ENCODE peak calls at places on chromosomes 4 and X, in six cellular contexts. One of them, this sample, is unnamed.

GRCh38 chr4:176547005-176547404 is 227.2 kb downstream of the SPCS3 start:
- DNase-seq in suprapubic skin: no peak
- DNase-seq in astrocyte of the spinal cord: peak; percentile 83
- DNase-seq in stimulated activated CD8-positive, alpha-beta memory T cell treated with anti-CD3 and anti-CD28 coated beads, Interleukin-12 subunit alpha, Interleukin-12 subunit beta, amount 100 ng/mL, for 1 hour: no peak
- DNase-seq in endothelial cell: no peak
- DNase-seq in body of pancreas: no peak
- DNase-seq in this sample: no peak

GRCh38 chr4:35138449-35138848 is 1105.9 kb downstream of the ARAP2 start:
- DNase-seq in suprapubic skin: no peak
- DNase-seq in astrocyte of the spinal cord: no peak
- DNase-seq in body of pancreas: no peak
- DNase-seq in endothelial cell: no peak
- DNase-seq in stimulated activated CD8-positive, alpha-beta memory T cell treated with anti-CD3 and anti-CD28 coated beads, Interleukin-12 subunit alpha, Interleukin-12 subunit beta, amount 100 ng/mL, for 1 hour: no peak
- DNase-seq in this sample: no peak

GRCh38 chrX:133544105-133544504 is 128.8 kb upstream of the GPC4 start:
- DNase-seq in suprapubic skin: peak; percentile 57
- DNase-seq in endothelial cell: peak; percentile 4
- DNase-seq in stimulated activated CD8-positive, alpha-beta memory T cell treated with anti-CD3 and anti-CD28 coated beads, Interleukin-12 subunit alpha, Interleukin-12 subunit beta, amount 100 ng/mL, for 1 hour: no peak
- DNase-seq in body of pancreas: peak; percentile 38
- DNase-seq in astrocyte of the spinal cord: peak; percentile 63
- DNase-seq in this sample: no peak

GRCh38 chr4:63348735-63349673 is 1060.2 kb downstream of the TECRL start:
- DNase-seq in endothelial cell: no peak
- DNase-seq in stimulated activated CD8-positive, alpha-beta memory T cell treated with anti-CD3 and anti-CD28 coated beads, Interleukin-12 subunit alpha, Interleukin-12 subunit beta, amount 100 ng/mL, for 1 hour: no peak
- DNase-seq in body of pancreas: no peak
- DNase-seq in suprapubic skin: no peak
- DNase-seq in astrocyte of the spinal cord: no peak
- DNase-seq in this sample: no peak

GRCh38 chr4:169611991-169612868 is at the start of gene NEK1:
- DNase-seq in endothelial cell: peak; percentile 82
- DNase-seq in body of pancreas: peak; percentile 81
- DNase-seq in suprapubic skin: peak; percentile 93
- DNase-seq in astrocyte of the spinal cord: peak; percentile 92
- DNase-seq in stimulated activated CD8-positive, alpha-beta memory T cell treated with anti-CD3 and anti-CD28 coated beads, Interleukin-12 subunit alpha, Interleukin-12 subunit beta, amount 100 ng/mL, for 1 hour: peak; percentile 81
- DNase-seq in this sample: peak; percentile 66

GRCh38 chrX:123626962-123627361 is 105.9 kb downstream of the THOC2 start:
- DNase-seq in body of pancreas: no peak
- DNase-seq in stimulated activated CD8-positive, alpha-beta memory T cell treated with anti-CD3 and anti-CD28 coated beads, Interleukin-12 subunit alpha, Interleukin-12 subunit beta, amount 100 ng/mL, for 1 hour: no peak
- DNase-seq in astrocyte of the spinal cord: peak; percentile 55
- DNase-seq in endothelial cell: no peak
- DNase-seq in suprapubic skin: no peak
- DNase-seq in this sample: no peak

GRCh38 chr4:22179124-22179874 is 230.7 kb upstream of the KCNIP4 start:
- DNase-seq in suprapubic skin: no peak
- DNase-seq in body of pancreas: no peak
- DNase-seq in astrocyte of the spinal cord: peak; percentile 93
- DNase-seq in endothelial cell: no peak
- DNase-seq in stimulated activated CD8-positive, alpha-beta memory T cell treated with anti-CD3 and anti-CD28 coated beads, Interleukin-12 subunit alpha, Interleukin-12 subunit beta, amount 100 ng/mL, for 1 hour: no peak
- DNase-seq in this sample: no peak

GRCh38 chrX:68261060-68261672 is 172.1 kb downstream of the OPHN1 start:
- DNase-seq in suprapubic skin: no peak
- DNase-seq in body of pancreas: no peak
- DNase-seq in endothelial cell: no peak
- DNase-seq in astrocyte of the spinal cord: peak; percentile 39
- DNase-seq in stimulated activated CD8-positive, alpha-beta memory T cell treated with anti-CD3 and anti-CD28 coated beads, Interleukin-12 subunit alpha, Interleukin-12 subunit beta, amount 100 ng/mL, for 1 hour: no peak
- DNase-seq in this sample: no peak

GRCh38 chr4:79855081-79855480 is 217.9 kb downstream of the ANTXR2 start:
- DNase-seq in astrocyte of the spinal cord: peak; percentile 46
- DNase-seq in suprapubic skin: no peak
- DNase-seq in body of pancreas: no peak
- DNase-seq in stimulated activated CD8-positive, alpha-beta memory T cell treated with anti-CD3 and anti-CD28 coated beads, Interleukin-12 subunit alpha, Interleukin-12 subunit beta, amount 100 ng/mL, for 1 hour: no peak
- DNase-seq in endothelial cell: no peak
- DNase-seq in this sample: no peak

GRCh38 chrX:2502668-2503519 is 2.1 kb upstream of the DHRSX start:
- DNase-seq in endothelial cell: no peak
- DNase-seq in astrocyte of the spinal cord: no peak
- DNase-seq in stimulated activated CD8-positive, alpha-beta memory T cell treated with anti-CD3 and anti-CD28 coated beads, Interleukin-12 subunit alpha, Interleukin-12 subunit beta, amount 100 ng/mL, for 1 hour: no peak
- DNase-seq in suprapubic skin: no peak
- DNase-seq in body of pancreas: no peak
- DNase-seq in this sample: no peak

GRCh38 chrX:22634081-22634480 is 361.4 kb downstream of the CBLL2 start:
- DNase-seq in astrocyte of the spinal cord: peak; percentile 67
- DNase-seq in suprapubic skin: no peak
- DNase-seq in endothelial cell: no peak
- DNase-seq in stimulated activated CD8-positive, alpha-beta memory T cell treated with anti-CD3 and anti-CD28 coated beads, Interleukin-12 subunit alpha, Interleukin-12 subunit beta, amount 100 ng/mL, for 1 hour: no peak
- DNase-seq in body of pancreas: no peak
- DNase-seq in this sample: no peak

GRCh38 chrX:18422325-18422724 is 3.1 kb upstream of the CDKL5 start:
- DNase-seq in endothelial cell: no peak
- DNase-seq in body of pancreas: no peak
- DNase-seq in suprapubic skin: no peak
- DNase-seq in stimulated activated CD8-positive, alpha-beta memory T cell treated with anti-CD3 and anti-CD28 coated beads, Interleukin-12 subunit alpha, Interleukin-12 subunit beta, amount 100 ng/mL, for 1 hour: no peak
- DNase-seq in astrocyte of the spinal cord: peak; percentile 78
- DNase-seq in this sample: no peak

GRCh38 chrX:71923516-71923915 is 12.9 kb downstream of the NHSL2 start:
- DNase-seq in stimulated activated CD8-positive, alpha-beta memory T cell treated with anti-CD3 and anti-CD28 coated beads, Interleukin-12 subunit alpha, Interleukin-12 subunit beta, amount 100 ng/mL, for 1 hour: no peak
- DNase-seq in suprapubic skin: no peak
- DNase-seq in body of pancreas: no peak
- DNase-seq in endothelial cell: no peak
- DNase-seq in astrocyte of the spinal cord: no peak
- DNase-seq in this sample: no peak

GRCh38 chrX:17375631-17376380 is 806 bp downstream of the NHS start:
- DNase-seq in body of pancreas: no peak
- DNase-seq in endothelial cell: peak; percentile 18
- DNase-seq in astrocyte of the spinal cord: peak; percentile 9
- DNase-seq in stimulated activated CD8-positive, alpha-beta memory T cell treated with anti-CD3 and anti-CD28 coated beads, Interleukin-12 subunit alpha, Interleukin-12 subunit beta, amount 100 ng/mL, for 1 hour: no peak
- DNase-seq in suprapubic skin: no peak
- DNase-seq in this sample: no peak

GRCh38 chr4:97103252-97103651 is 1040.0 kb downstream of the STPG2 start:
- DNase-seq in suprapubic skin: no peak
- DNase-seq in endothelial cell: no peak
- DNase-seq in body of pancreas: no peak
- DNase-seq in stimulated activated CD8-positive, alpha-beta memory T cell treated with anti-CD3 and anti-CD28 coated beads, Interleukin-12 subunit alpha, Interleukin-12 subunit beta, amount 100 ng/mL, for 1 hour: no peak
- DNase-seq in astrocyte of the spinal cord: no peak
- DNase-seq in this sample: no peak

GRCh38 chr4:1402021-1402515 is 4.2 kb downstream of the NKX1-1 start:
- DNase-seq in endothelial cell: no peak
- DNase-seq in astrocyte of the spinal cord: no peak
- DNase-seq in body of pancreas: no peak
- DNase-seq in stimulated activated CD8-positive, alpha-beta memory T cell treated with anti-CD3 and anti-CD28 coated beads, Interleukin-12 subunit alpha, Interleukin-12 subunit beta, amount 100 ng/mL, for 1 hour: no peak
- DNase-seq in suprapubic skin: peak; percentile 54
- DNase-seq in this sample: no peak

GRCh38 chr4:140469806-140470733 is 28.0 kb downstream of the MGAT4D start:
- DNase-seq in suprapubic skin: no peak
- DNase-seq in astrocyte of the spinal cord: no peak
- DNase-seq in body of pancreas: peak; percentile 36
- DNase-seq in endothelial cell: peak; percentile 53
- DNase-seq in stimulated activated CD8-positive, alpha-beta memory T cell treated with anti-CD3 and anti-CD28 coated beads, Interleukin-12 subunit alpha, Interleukin-12 subunit beta, amount 100 ng/mL, for 1 hour: no peak
- DNase-seq in this sample: no peak

GRCh38 chrX:57313583-57314215 is 27.2 kb downstream of the FAAH2 start:
- DNase-seq in endothelial cell: no peak
- DNase-seq in suprapubic skin: no peak
- DNase-seq in body of pancreas: no peak
- DNase-seq in astrocyte of the spinal cord: no peak
- DNase-seq in stimulated activated CD8-positive, alpha-beta memory T cell treated with anti-CD3 and anti-CD28 coated beads, Interleukin-12 subunit alpha, Interleukin-12 subunit beta, amount 100 ng/mL, for 1 hour: no peak
- DNase-seq in this sample: no peak

GRCh38 chr4:185082549-185082948 is 60.5 kb upstream of the SLC25A4 start:
- DNase-seq in endothelial cell: no peak
- DNase-seq in suprapubic skin: no peak
- DNase-seq in stimulated activated CD8-positive, alpha-beta memory T cell treated with anti-CD3 and anti-CD28 coated beads, Interleukin-12 subunit alpha, Interleukin-12 subunit beta, amount 100 ng/mL, for 1 hour: no peak
- DNase-seq in body of pancreas: no peak
- DNase-seq in astrocyte of the spinal cord: no peak
- DNase-seq in this sample: no peak

GRCh38 chr4:151921371-151921770 is 160.6 kb upstream of the GATB start:
- DNase-seq in suprapubic skin: no peak
- DNase-seq in body of pancreas: no peak
- DNase-seq in astrocyte of the spinal cord: peak; percentile 27
- DNase-seq in stimulated activated CD8-positive, alpha-beta memory T cell treated with anti-CD3 and anti-CD28 coated beads, Interleukin-12 subunit alpha, Interleukin-12 subunit beta, amount 100 ng/mL, for 1 hour: no peak
- DNase-seq in endothelial cell: no peak
- DNase-seq in this sample: no peak

GRCh38 chr4:70734168-70734954 is 12.6 kb downstream of the RUFY3 start:
- DNase-seq in suprapubic skin: no peak
- DNase-seq in stimulated activated CD8-positive, alpha-beta memory T cell treated with anti-CD3 and anti-CD28 coated beads, Interleukin-12 subunit alpha, Interleukin-12 subunit beta, amount 100 ng/mL, for 1 hour: peak; percentile 5
- DNase-seq in endothelial cell: no peak
- DNase-seq in body of pancreas: peak; percentile 24
- DNase-seq in astrocyte of the spinal cord: peak; percentile 54
- DNase-seq in this sample: no peak

GRCh38 chrX:149312936-149313432 is 192.1 kb downstream of the IDS start:
- DNase-seq in stimulated activated CD8-positive, alpha-beta memory T cell treated with anti-CD3 and anti-CD28 coated beads, Interleukin-12 subunit alpha, Interleukin-12 subunit beta, amount 100 ng/mL, for 1 hour: no peak
- DNase-seq in astrocyte of the spinal cord: no peak
- DNase-seq in body of pancreas: no peak
- DNase-seq in endothelial cell: no peak
- DNase-seq in suprapubic skin: no peak
- DNase-seq in this sample: no peak

GRCh38 chrX:18390941-18391538 is 34.4 kb upstream of the CDKL5 start:
- DNase-seq in stimulated activated CD8-positive, alpha-beta memory T cell treated with anti-CD3 and anti-CD28 coated beads, Interleukin-12 subunit alpha, Interleukin-12 subunit beta, amount 100 ng/mL, for 1 hour: peak; percentile 56
- DNase-seq in endothelial cell: peak; percentile 50
- DNase-seq in body of pancreas: peak; percentile 68
- DNase-seq in suprapubic skin: peak; percentile 77
- DNase-seq in astrocyte of the spinal cord: peak; percentile 73
- DNase-seq in this sample: no peak

GRCh38 chrX:69158166-69159040 is 6.8 kb downstream of the PJA1 start:
- DNase-seq in astrocyte of the spinal cord: peak; percentile 64
- DNase-seq in suprapubic skin: no peak
- DNase-seq in endothelial cell: peak; percentile 24
- DNase-seq in body of pancreas: peak; percentile 81
- DNase-seq in stimulated activated CD8-positive, alpha-beta memory T cell treated with anti-CD3 and anti-CD28 coated beads, Interleukin-12 subunit alpha, Interleukin-12 subunit beta, amount 100 ng/mL, for 1 hour: peak; percentile 4
- DNase-seq in this sample: peak; percentile 24

GRCh38 chr4:104017213-104017612 is 297.4 kb upstream of the TACR3 start:
- DNase-seq in stimulated activated CD8-positive, alpha-beta memory T cell treated with anti-CD3 and anti-CD28 coated beads, Interleukin-12 subunit alpha, Interleukin-12 subunit beta, amount 100 ng/mL, for 1 hour: no peak
- DNase-seq in body of pancreas: no peak
- DNase-seq in endothelial cell: no peak
- DNase-seq in astrocyte of the spinal cord: no peak
- DNase-seq in suprapubic skin: no peak
- DNase-seq in this sample: no peak

GRCh38 chr4:104677122-104677521 is 182.4 kb upstream of the CXXC4 start:
- DNase-seq in stimulated activated CD8-positive, alpha-beta memory T cell treated with anti-CD3 and anti-CD28 coated beads, Interleukin-12 subunit alpha, Interleukin-12 subunit beta, amount 100 ng/mL, for 1 hour: no peak
- DNase-seq in body of pancreas: peak; percentile 23
- DNase-seq in astrocyte of the spinal cord: peak; percentile 19
- DNase-seq in endothelial cell: no peak
- DNase-seq in suprapubic skin: no peak
- DNase-seq in this sample: no peak

GRCh38 chr4:29278580-29278979 is 1441.6 kb upstream of the PCDH7 start:
- DNase-seq in endothelial cell: no peak
- DNase-seq in body of pancreas: no peak
- DNase-seq in stimulated activated CD8-positive, alpha-beta memory T cell treated with anti-CD3 and anti-CD28 coated beads, Interleukin-12 subunit alpha, Interleukin-12 subunit beta, amount 100 ng/mL, for 1 hour: no peak
- DNase-seq in astrocyte of the spinal cord: peak; percentile 74
- DNase-seq in suprapubic skin: no peak
- DNase-seq in this sample: no peak

GRCh38 chr4:48082956-48083355 is 51.1 kb downstream of the TXK start:
- DNase-seq in endothelial cell: no peak
- DNase-seq in astrocyte of the spinal cord: no peak
- DNase-seq in stimulated activated CD8-positive, alpha-beta memory T cell treated with anti-CD3 and anti-CD28 coated beads, Interleukin-12 subunit alpha, Interleukin-12 subunit beta, amount 100 ng/mL, for 1 hour: no peak
- DNase-seq in body of pancreas: no peak
- DNase-seq in suprapubic skin: no peak
- DNase-seq in this sample: no peak

GRCh38 chr4:85772470-85772869 is 297.5 kb downstream of the ARHGAP24 start:
- DNase-seq in astrocyte of the spinal cord: no peak
- DNase-seq in endothelial cell: no peak
- DNase-seq in stimulated activated CD8-positive, alpha-beta memory T cell treated with anti-CD3 and anti-CD28 coated beads, Interleukin-12 subunit alpha, Interleukin-12 subunit beta, amount 100 ng/mL, for 1 hour: no peak
- DNase-seq in body of pancreas: no peak
- DNase-seq in suprapubic skin: no peak
- DNase-seq in this sample: no peak

GRCh38 chr4:7420661-7421040 is 14.1 kb downstream of the PSAPL1 start:
- DNase-seq in body of pancreas: peak; percentile 7
- DNase-seq in astrocyte of the spinal cord: no peak
- DNase-seq in stimulated activated CD8-positive, alpha-beta memory T cell treated with anti-CD3 and anti-CD28 coated beads, Interleukin-12 subunit alpha, Interleukin-12 subunit beta, amount 100 ng/mL, for 1 hour: no peak
- DNase-seq in endothelial cell: no peak
- DNase-seq in suprapubic skin: peak; percentile 47
- DNase-seq in this sample: no peak

GRCh38 chrX:94662665-94663064 is 988.7 kb downstream of the FAM133A start:
- DNase-seq in endothelial cell: no peak
- DNase-seq in stimulated activated CD8-positive, alpha-beta memory T cell treated with anti-CD3 and anti-CD28 coated beads, Interleukin-12 subunit alpha, Interleukin-12 subunit beta, amount 100 ng/mL, for 1 hour: no peak
- DNase-seq in suprapubic skin: no peak
- DNase-seq in astrocyte of the spinal cord: no peak
- DNase-seq in body of pancreas: no peak
- DNase-seq in this sample: no peak

GRCh38 chr4:89434364-89434988 is 126.9 kb upstream of the GPRIN3 start:
- DNase-seq in suprapubic skin: no peak
- DNase-seq in astrocyte of the spinal cord: peak; percentile 41
- DNase-seq in stimulated activated CD8-positive, alpha-beta memory T cell treated with anti-CD3 and anti-CD28 coated beads, Interleukin-12 subunit alpha, Interleukin-12 subunit beta, amount 100 ng/mL, for 1 hour: no peak
- DNase-seq in endothelial cell: no peak
- DNase-seq in body of pancreas: no peak
- DNase-seq in this sample: peak; percentile 6

GRCh38 chrX:151030845-151031244 is 47.7 kb downstream of the HMGB3 start:
- DNase-seq in astrocyte of the spinal cord: no peak
- DNase-seq in stimulated activated CD8-positive, alpha-beta memory T cell treated with anti-CD3 and anti-CD28 coated beads, Interleukin-12 subunit alpha, Interleukin-12 subunit beta, amount 100 ng/mL, for 1 hour: no peak
- DNase-seq in suprapubic skin: no peak
- DNase-seq in endothelial cell: no peak
- DNase-seq in body of pancreas: no peak
- DNase-seq in this sample: no peak

GRCh38 chr4:150855981-150856510 is 159.0 kb downstream of the LRBA start:
- DNase-seq in astrocyte of the spinal cord: no peak
- DNase-seq in endothelial cell: no peak
- DNase-seq in body of pancreas: no peak
- DNase-seq in stimulated activated CD8-positive, alpha-beta memory T cell treated with anti-CD3 and anti-CD28 coated beads, Interleukin-12 subunit alpha, Interleukin-12 subunit beta, amount 100 ng/mL, for 1 hour: no peak
- DNase-seq in suprapubic skin: no peak
- DNase-seq in this sample: no peak

GRCh38 chr4:100938698-100939097 is 408.6 kb downstream of the PPP3CA start:
- DNase-seq in stimulated activated CD8-positive, alpha-beta memory T cell treated with anti-CD3 and anti-CD28 coated beads, Interleukin-12 subunit alpha, Interleukin-12 subunit beta, amount 100 ng/mL, for 1 hour: no peak
- DNase-seq in body of pancreas: no peak
- DNase-seq in astrocyte of the spinal cord: no peak
- DNase-seq in suprapubic skin: no peak
- DNase-seq in endothelial cell: no peak
- DNase-seq in this sample: no peak

GRCh38 chr4:48681856-48682255 is 98.2 kb downstream of the FRYL start:
- DNase-seq in stimulated activated CD8-positive, alpha-beta memory T cell treated with anti-CD3 and anti-CD28 coated beads, Interleukin-12 subunit alpha, Interleukin-12 subunit beta, amount 100 ng/mL, for 1 hour: peak; percentile 10
- DNase-seq in astrocyte of the spinal cord: peak; percentile 57
- DNase-seq in body of pancreas: no peak
- DNase-seq in endothelial cell: no peak
- DNase-seq in suprapubic skin: no peak
- DNase-seq in this sample: no peak

GRCh38 chrX:123219916-123220315 is 35.8 kb downstream of the GRIA3 start:
- DNase-seq in endothelial cell: no peak
- DNase-seq in astrocyte of the spinal cord: peak; percentile 3
- DNase-seq in body of pancreas: peak; percentile 24
- DNase-seq in suprapubic skin: no peak
- DNase-seq in stimulated activated CD8-positive, alpha-beta memory T cell treated with anti-CD3 and anti-CD28 coated beads, Interleukin-12 subunit alpha, Interleukin-12 subunit beta, amount 100 ng/mL, for 1 hour: no peak
- DNase-seq in this sample: no peak

GRCh38 chr4:122873752-122874151 is 47.1 kb downstream of the FGF2 start:
- DNase-seq in endothelial cell: no peak
- DNase-seq in suprapubic skin: no peak
- DNase-seq in stimulated activated CD8-positive, alpha-beta memory T cell treated with anti-CD3 and anti-CD28 coated beads, Interleukin-12 subunit alpha, Interleukin-12 subunit beta, amount 100 ng/mL, for 1 hour: no peak
- DNase-seq in astrocyte of the spinal cord: peak; percentile 68
- DNase-seq in body of pancreas: no peak
- DNase-seq in this sample: no peak

This sample was measured in HuH-7.5.